ENCODE peak calls at places on chromosomes 16 and 17, in ten cellular contexts. Y is body of pancreas, I is DND-41, F is A549, E is mesendoderm, L is fibroblast of lung, K is ascending aorta, G is psoas muscle, J is neural progenitor cell, D is adrenal gland. U is an unnamed sample.

GRCh38 chr17:16283705-16284104 is 66.7 kb downstream of the PIGL start:
- DNase-seq in Y (no peak), I (no peak), F (no peak), E (no peak), L (peak; percentile 77), K (no peak), G (no peak), J (no peak), D (no peak), U (no peak)

GRCh38 chr17:80845863-80846671 is 145.6 kb upstream of the CHMP6 start:
- DNase-seq in Y (peak; percentile 71), I (no peak), F (no peak), E (no peak), L (no peak), K (peak; percentile 58), G (peak; percentile 77), J (no peak), D (no peak), U (no peak)

GRCh38 chr17:20010099-20010863 is 1.1 kb downstream of the SPECC1 start:
- DNase-seq in Y (peak; percentile 66), I (no peak), F (peak; percentile 65), E (peak; percentile 54), L (peak; percentile 75), K (peak; percentile 70), G (no peak), J (peak; percentile 58), D (peak; percentile 72), U (peak; percentile 55)

GRCh38 chr16:48576927-48577326 is 33.1 kb downstream of the N4BP1 start:
- DNase-seq in Y (no peak), I (no peak), F (no peak), E (peak; percentile 35), L (no peak), K (no peak), G (no peak), J (no peak), D (no peak), U (no peak)

GRCh38 chr17:29444589-29444988 is 54.4 kb downstream of the TAOK1 start:
- DNase-seq in Y (no peak), I (no peak), F (no peak), E (no peak), L (peak; percentile 61), K (no peak), G (no peak), J (no peak), D (no peak), U (no peak)

GRCh38 chr16:630815-631405 is at the start of gene WFIKKN1:
- DNase-seq in Y (peak; percentile 70), I (no peak), F (no peak), E (peak; percentile 40), L (no peak), K (no peak), G (peak; percentile 46), J (peak; percentile 98), D (peak; percentile 70), U (peak; percentile 56)

GRCh38 chr17:59327136-59327878 is 4.1 kb upstream of the YPEL2 start:
- DNase-seq in Y (no peak), I (no peak), F (no peak), E (no peak), L (no peak), K (peak; percentile 41), G (no peak), J (no peak), D (no peak), U (no peak)

GRCh38 chr17:73969956-73970355 is 233.5 kb upstream of the RPL38 start:
- DNase-seq in Y (no peak), I (no peak), F (no peak), E (no peak), L (no peak), K (no peak), G (no peak), J (no peak), D (peak; percentile 59), U (no peak)

GRCh38 chr17:50498021-50498874 is 10.0 kb upstream of the MYCBPAP start:
- DNase-seq in Y (no peak), I (no peak), F (no peak), E (no peak), L (no peak), K (no peak), G (no peak), J (no peak), D (no peak), U (no peak)

GRCh38 chr16:73196670-73197069 is 148.7 kb upstream of the ZFHX3 start:
- DNase-seq in Y (peak; percentile 85), I (peak; percentile 35), F (peak; percentile 80), E (peak; percentile 88), L (peak; percentile 77), K (peak; percentile 84), G (peak; percentile 63), J (peak; percentile 85), D (peak; percentile 91), U (peak; percentile 65)

GRCh38 chr16:57178793-57179212 is 7.0 kb downstream of the PSME3IP1 start:
- DNase-seq in Y (no peak), I (no peak), F (no peak), E (peak; percentile 82), L (no peak), K (no peak), G (no peak), J (peak; percentile 54), D (no peak), U (no peak)

GRCh38 chr17:4178651-4179050 is 35.7 kb downstream of the CYB5D2 start:
- DNase-seq in Y (no peak), I (no peak), F (no peak), E (no peak), L (no peak), K (no peak), G (no peak), J (no peak), D (no peak), U (no peak)

GRCh38 chr17:38554430-38555350 is 51.1 kb downstream of the SRCIN1 start:
- DNase-seq in Y (no peak), I (no peak), F (no peak), E (no peak), L (peak; percentile 14), K (no peak), G (no peak), J (no peak), D (no peak), U (no peak)

GRCh38 chr17:66495035-66495434 is 192.6 kb downstream of the PRKCA start:
- DNase-seq in Y (no peak), I (no peak), F (no peak), E (no peak), L (no peak), K (no peak), G (no peak), J (no peak), D (no peak), U (no peak)
- H3K4me1 ChIP-seq in Y (peaks cover 3% of the 10 kb centered on the region), I (peaks cover 17% of the 10 kb centered on the region), F (peaks cover 43% of the 10 kb centered on the region), E (peaks cover 6% of the 10 kb centered on the region), L (peaks cover 18% of the 10 kb centered on the region), K (no peaks in the 10 kb centered on the region), G (no peaks in the 10 kb centered on the region), J (peaks cover 6% of the 10 kb centered on the region), D (no peaks in the 10 kb centered on the region), U (peaks cover 5% of the 10 kb centered on the region)

GRCh38 chr16:89931964-89932363 is 8.8 kb downstream of the TUBB3 start:
- DNase-seq in Y (no peak), I (no peak), F (no peak), E (no peak), L (no peak), K (no peak), G (no peak), J (no peak), D (no peak), U (no peak)
- H3K27ac ChIP-seq in Y (no peak overlapping the region), I (no peak overlapping the region), F (no peak overlapping the region), E (no peak overlapping the region), L (no peak overlapping the region), K (no peak overlapping the region), G (no peak overlapping the region), J (no peak overlapping the region), D (no peak overlapping the region), U (no peak overlapping the region)

GRCh38 chr17:7016406-7016805 is 4.0 kb downstream of the RNASEK start:
- DNase-seq in Y (no peak), I (no peak), F (no peak), E (no peak), L (no peak), K (peak; percentile 54), G (no peak), J (no peak), D (no peak), U (no peak)
- H3K4me1 ChIP-seq in Y (peaks cover 29% of the 10 kb centered on the region), I (peaks cover 52% of the 10 kb centered on the region), F (peaks cover 27% of the 10 kb centered on the region), E (peaks cover 9% of the 10 kb centered on the region), L (peaks cover 12% of the 10 kb centered on the region), K (peaks cover 31% of the 10 kb centered on the region), G (peaks cover 25% of the 10 kb centered on the region), J (peaks cover 14% of the 10 kb centered on the region), D (peaks cover 28% of the 10 kb centered on the region), U (peaks cover 24% of the 10 kb centered on the region)

GRCh38 chr17:39668141-39668924 is at the start of gene PNMT:
- DNase-seq in Y (peak; percentile 83), I (no peak), F (peak; percentile 84), E (peak; percentile 80), L (peak; percentile 52), K (no peak), G (peak; percentile 82), J (peak; percentile 92), D (peak; percentile 84), U (peak; percentile 75)

GRCh38 chr17:39666231-39666600 is 1.1 kb downstream of the TCAP start:
- DNase-seq in Y (no peak), I (no peak), F (no peak), E (no peak), L (no peak), K (no peak), G (no peak), J (no peak), D (no peak), U (no peak)

GRCh38 chr17:39666601-39667261 is 1.5 kb upstream of the PNMT start:
- DNase-seq in Y (no peak), I (no peak), F (no peak), E (no peak), L (no peak), K (peak; percentile 87), G (peak; percentile 73), J (no peak), D (peak; percentile 88), U (no peak)

GRCh38 chr17:39665642-39666221 is 583 bp downstream of the TCAP start:
- DNase-seq in Y (peak; percentile 31), I (peak; percentile 17), F (peak; percentile 91), E (no peak), L (no peak), K (no peak), G (peak; percentile 57), J (peak; percentile 60), D (peak; percentile 88), U (peak; percentile 41)

DNA sequence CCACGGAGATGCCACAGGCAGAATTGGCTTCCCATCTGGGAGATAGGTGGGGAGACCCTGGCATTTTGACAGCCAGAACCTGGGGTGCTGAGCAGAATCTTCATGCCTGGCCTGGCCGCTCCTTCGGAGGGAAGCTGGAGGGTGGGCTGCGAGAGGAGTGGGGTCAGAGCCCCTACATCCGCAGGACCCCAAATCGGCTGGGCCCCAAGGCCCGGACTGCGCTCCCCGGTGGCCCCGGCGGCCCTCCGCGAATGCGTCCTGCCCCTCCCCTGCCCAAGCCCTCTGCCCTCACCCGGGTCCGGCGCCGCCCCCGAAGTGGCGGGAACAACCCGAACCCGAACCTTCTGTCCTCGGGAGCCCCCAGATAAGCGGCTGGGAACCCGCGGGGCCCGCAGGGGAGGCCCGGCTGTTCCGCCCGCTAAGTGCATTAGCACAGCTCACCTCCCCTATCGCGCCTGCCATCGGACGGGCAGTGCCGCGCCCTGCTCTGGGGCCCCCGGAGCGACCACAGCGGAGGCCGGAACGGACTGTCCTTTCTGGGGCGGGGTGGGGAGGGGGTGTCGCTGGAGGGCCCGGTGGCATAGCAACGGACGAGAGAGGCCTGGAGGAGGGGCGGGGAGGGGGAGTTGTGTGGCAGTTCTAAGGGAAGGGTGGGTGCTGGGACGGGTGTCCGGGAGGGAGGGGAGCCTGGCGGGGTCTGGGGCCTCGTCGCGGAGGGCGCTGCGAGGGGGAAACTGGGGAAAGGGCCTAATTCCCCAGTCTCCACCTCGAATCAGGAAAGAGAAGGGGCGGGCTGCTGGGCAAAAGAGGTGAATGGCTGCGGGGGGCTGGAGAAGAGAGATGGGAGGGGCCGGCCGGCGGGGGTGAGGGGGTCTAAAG is 752 bp upstream of the PNMT start:
- DNase-seq in Y (peak; percentile 33), I (no peak), F (no peak), E (no peak), L (no peak), K (no peak), G (no peak), J (peak; percentile 52), D (peak; percentile 91), U (no peak)
- H3K27ac ChIP-seq in Y (no peak overlapping the region), I (no peak overlapping the region), F (peak overlapping the region; percentile 74), E (no peak overlapping the region), L (no peak overlapping the region), K (peak overlapping the region; percentile 74), G (peak overlapping the region; percentile 96), J (no peak overlapping the region), D (no peak overlapping the region), U (peak overlapping the region; percentile 8)

U was measured in thyroid gland.